ENCODE peak calls at places on chromosomes 6 and 20, in six cellular contexts. T is dorsolateral prefrontal cortex, H is cardiac muscle cell, Y is prostate gland, J is IMR-90, D is mesenchymal stem cell. R is an unnamed sample.

GRCh38 chr6:35055906-35056305 is 85.2 kb downstream of the TCP11 start:
- DNase-seq in T (no peak), H (no peak), Y (no peak), J (no peak), D (no peak), R (no peak)

GRCh38 chr6:169847773-169848380 is 96.5 kb downstream of the ERMARD start:
- DNase-seq in T (peak), H (no peak), Y (no peak), J (no peak), D (no peak), R (no peak)

GRCh38 chr6:6847591-6847990 is 259.1 kb downstream of the LY86 start:
- DNase-seq in T (no peak), H (no peak), Y (no peak), J (no peak), D (no peak), R (no peak)

GRCh38 chr6:35026434-35027222 is 114.5 kb downstream of the TCP11 start:
- DNase-seq in T (no peak), H (no peak), Y (no peak), J (no peak), D (no peak), R (no peak)

GRCh38 chr6:170080828-170081368 is 210.0 kb downstream of the DLL1 start:
- DNase-seq in T (no peak), H (no peak), Y (no peak), J (no peak), D (no peak), R (no peak)

GRCh38 chr6:119119989-119120388 is 41.5 kb upstream of the FAM184A start:
- DNase-seq in T (no peak), H (peak), Y (no peak), J (peak), D (peak), R (no peak)

GRCh38 chr6:151252626-151253025 is 12.9 kb downstream of the AKAP12 start:
- DNase-seq in T (no peak), H (no peak), Y (no peak), J (no peak), D (no peak), R (no peak)

GRCh38 chr20:61043681-61044080 is 208.4 kb upstream of the CDH4 start:
- DNase-seq in T (no peak), H (no peak), Y (no peak), J (no peak), D (no peak), R (no peak)

GRCh38 chr20:24653306-24653705 is 183.9 kb downstream of the SYNDIG1 start:
- DNase-seq in T (no peak), H (no peak), Y (no peak), J (peak), D (peak), R (no peak)

GRCh38 chr20:17108896-17109295 is 117.9 kb upstream of the PCSK2 start:
- DNase-seq in T (no peak), H (no peak), Y (no peak), J (no peak), D (no peak), R (no peak)

GRCh38 chr6:4936681-4937041 is 67.2 kb downstream of the RPP40 start:
- DNase-seq in T (no peak), H (peak), Y (no peak), J (peak), D (peak), R (no peak)

GRCh38 chr6:37867756-37868446 is 48.4 kb downstream of the ZFAND3 start:
- DNase-seq in T (no peak), H (no peak), Y (no peak), J (no peak), D (no peak), R (no peak)

GRCh38 chr20:57266251-57267157 is at the start of gene BMP7:
- DNase-seq in T (no peak), H (no peak), Y (no peak), J (no peak), D (peak), R (peak)

GRCh38 chr6:101779051-101779844 is 385.7 kb downstream of the GRIK2 start:
- DNase-seq in T (no peak), H (peak), Y (no peak), J (peak), D (peak), R (no peak)

GRCh38 chr20:17680836-17681740 is 954 bp downstream of the RRBP1 start:
- DNase-seq in T (peak), H (peak), Y (peak), J (peak), D (peak), R (peak)

GRCh38 chr6:36392621-36393020 is 5.2 kb upstream of the ETV7 start:
- DNase-seq in T (no peak), H (no peak), Y (no peak), J (no peak), D (no peak), R (no peak)

GRCh38 chr20:43459022-43459942 is 1.6 kb downstream of the SRSF6 start:
- DNase-seq in T (no peak), H (peak), Y (no peak), J (peak), D (peak), R (no peak)

GRCh38 chr20:35279040-35279439 is 1.1 kb upstream of the MMP24OS start:
- DNase-seq in T (no peak), H (no peak), Y (peak), J (peak), D (no peak), R (no peak)

GRCh38 chr20:6714202-6714800 is 53.2 kb upstream of the BMP2 start:
- DNase-seq in T (no peak), H (no peak), Y (no peak), J (no peak), D (no peak), R (peak)

GRCh38 chr20:63082308-63082938 is 75.7 kb upstream of the BHLHE23 start:
- DNase-seq in T (peak), H (peak), Y (no peak), J (peak), D (no peak), R (peak)

GRCh38 chr20:13261460-13262301 is 40.6 kb downstream of the ISM1 start:
- DNase-seq in T (no peak), H (peak), Y (no peak), J (peak), D (peak), R (peak)

GRCh38 chr20:37755665-37756064 is 61.8 kb downstream of the CTNNBL1 start:
- DNase-seq in T (peak), H (no peak), Y (no peak), J (no peak), D (no peak), R (no peak)

GRCh38 chr6:89689732-89690131 is 51.2 kb upstream of the LYRM2 start:
- DNase-seq in T (peak), H (no peak), Y (no peak), J (no peak), D (no peak), R (no peak)

GRCh38 chr6:2426561-2427340 is 181.3 kb upstream of the GMDS start:
- DNase-seq in T (no peak), H (peak), Y (no peak), J (peak), D (peak), R (no peak)

GRCh38 chr6:128456510-128457244 is 63.7 kb downstream of the PTPRK start:
- DNase-seq in T (no peak), H (no peak), Y (no peak), J (no peak), D (no peak), R (no peak)

DNA sequence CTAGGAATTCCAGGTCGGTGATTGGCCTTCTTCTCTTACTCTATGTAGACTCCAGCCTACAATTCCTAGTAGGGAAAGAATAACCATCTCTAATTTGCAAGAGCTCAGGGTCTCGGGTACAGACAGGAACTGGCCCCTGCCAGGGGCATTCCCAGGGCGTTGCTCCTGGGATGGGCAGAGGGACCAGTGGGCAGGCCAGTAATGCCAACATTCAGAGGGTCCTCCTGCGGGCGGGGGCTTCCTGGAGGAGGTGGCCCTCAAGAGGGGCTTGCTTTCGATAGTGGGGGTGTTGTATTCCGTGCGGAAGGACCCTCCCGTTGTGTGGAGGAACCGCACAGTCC is 129.8 kb upstream of the PRND start:
- DNase-seq in T (no peak), H (no peak), Y (no peak), J (no peak), D (no peak), R (no peak)
- H3K27ac ChIP-seq in T (no peak), H (no peak), Y (no peak), J (no peak), D (no peak), R (no peak)

DNA sequence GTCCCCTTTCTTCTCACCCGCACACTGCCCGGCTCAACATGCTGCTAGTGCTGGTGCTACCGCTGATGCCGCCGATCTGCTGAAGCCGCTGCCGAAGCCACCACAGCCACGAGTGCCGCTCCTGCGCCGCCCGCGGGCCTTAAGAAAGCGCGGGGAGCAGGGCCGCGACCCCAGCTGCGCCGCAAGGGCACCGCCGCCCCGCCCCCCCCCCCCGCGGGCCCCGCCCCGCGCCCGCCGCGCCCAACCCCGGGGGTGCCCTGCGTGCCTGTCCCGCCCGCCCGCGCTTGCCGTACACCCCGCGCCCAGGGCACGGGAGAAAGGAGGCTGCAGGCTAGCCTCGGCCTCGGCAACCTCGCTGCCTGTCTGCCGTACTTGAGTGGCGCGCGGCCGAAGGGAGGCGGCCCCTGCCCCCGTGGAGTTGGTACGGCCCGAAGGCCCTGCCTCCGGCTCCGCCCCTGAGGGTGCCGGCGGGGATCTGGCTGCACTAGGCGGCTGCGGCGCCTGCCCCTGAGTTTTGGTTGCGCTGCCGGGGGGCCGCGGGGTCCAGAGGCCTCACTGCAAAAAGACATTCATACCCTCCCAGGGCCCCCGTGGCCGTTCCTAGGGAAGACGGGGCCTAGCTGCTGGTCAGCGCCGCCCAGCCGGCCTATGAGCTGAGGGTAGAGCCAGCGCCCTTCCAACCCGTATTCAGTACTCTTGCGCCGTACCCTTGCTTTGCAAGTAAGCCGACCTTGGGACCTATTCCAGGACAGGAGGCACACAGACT is at the start of gene SOD2:
- DNase-seq in T (peak), H (peak), Y (peak), J (peak), D (peak), R (peak)
- H3K27ac ChIP-seq in T (peak), H (peak), Y (peak), J (peak), D (peak), R (peak)

DNA sequence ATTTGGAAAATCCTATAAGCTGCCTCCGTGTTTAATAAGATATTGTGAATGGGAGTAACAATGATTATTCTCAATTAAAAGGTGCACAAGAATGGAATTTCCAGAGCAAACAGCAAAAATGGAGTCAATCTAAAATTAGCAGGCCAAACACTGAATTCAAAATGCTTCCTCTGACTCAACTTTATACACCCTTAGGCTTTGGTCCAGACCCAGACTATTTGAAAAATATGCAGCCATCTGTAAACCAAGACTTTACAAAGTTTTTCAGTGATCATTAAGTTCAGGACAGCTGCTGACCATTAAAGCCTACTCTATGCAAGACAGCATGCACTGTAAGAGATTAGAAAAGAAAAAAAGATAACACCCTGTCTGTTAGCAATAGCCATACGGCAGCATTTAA is 39.4 kb upstream of the CCN6 start:
- DNase-seq in T (no peak), H (peak), Y (no peak), J (peak), D (no peak), R (no peak)
- H3K27ac ChIP-seq in T (no peak), H (no peak), Y (no peak), J (peak), D (no peak), R (no peak)

DNA sequence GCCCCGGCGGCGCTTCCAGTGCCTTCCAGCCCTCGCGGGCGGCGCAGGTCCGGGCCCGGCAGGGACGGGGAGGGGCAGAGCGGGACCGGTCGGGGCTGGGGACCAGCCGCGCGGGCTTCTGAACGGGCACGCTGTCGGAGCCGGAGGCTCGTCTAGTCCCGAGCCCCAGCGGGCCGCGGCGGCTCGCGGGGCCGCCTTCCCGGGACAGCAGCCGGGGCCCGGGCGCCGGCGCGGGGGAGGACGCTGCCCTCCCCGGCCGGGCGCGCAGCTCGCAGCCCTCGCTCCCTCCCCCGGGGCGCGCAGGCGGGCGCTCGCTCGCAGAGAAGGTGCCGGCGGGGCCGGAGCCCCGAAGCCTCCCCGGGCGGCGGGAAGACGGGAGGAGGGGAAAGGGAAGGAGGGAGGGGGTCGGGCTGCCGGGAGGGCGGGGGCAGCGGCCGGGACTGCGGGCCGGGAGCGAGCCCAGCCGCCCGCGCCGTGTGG is 696 bp upstream of the SIRPA start:
- DNase-seq in T (peak), H (peak), Y (peak), J (peak), D (peak), R (peak)
- H3K27ac ChIP-seq in T (peak), H (peak), Y (peak), J (peak), D (peak), R (peak)

R was measured in thyroid gland.